ENCODE peak calls at places on chromosomes 13 and 19, in eight cellular contexts. One of them, this sample, is unnamed.

GRCh38 chr13:30736461-30736860 is 1.1 kb downstream of the ALOX5AP start:
- DNase-seq in H1: no peak
- DNase-seq in HepG2: no peak
- DNase-seq in A549: no peak
- DNase-seq in IMR-90: no peak
- DNase-seq in SK-N-SH: no peak
- DNase-seq in WTC11: no peak
- DNase-seq in GM12878: no peak
- DNase-seq in this sample: no peak

GRCh38 chr19:17680235-17680722 is 7.9 kb downstream of the UNC13A start:
- DNase-seq in GM12878: peak; percentile 27
- DNase-seq in IMR-90: peak; percentile 62
- DNase-seq in WTC11: peak; percentile 47
- DNase-seq in H1: no peak
- DNase-seq in A549: peak; percentile 71
- DNase-seq in HepG2: no peak
- DNase-seq in SK-N-SH: no peak
- DNase-seq in this sample: peak; percentile 89

GRCh38 chr13:110546933-110547332 is 14.6 kb downstream of the RAB20 start:
- DNase-seq in HepG2: peak; percentile 80
- DNase-seq in GM12878: no peak
- DNase-seq in A549: peak; percentile 75
- DNase-seq in IMR-90: peak; percentile 89
- DNase-seq in WTC11: no peak
- DNase-seq in H1: no peak
- DNase-seq in SK-N-SH: no peak
- DNase-seq in this sample: no peak

GRCh38 chr13:97627566-97627965 is 193.6 kb downstream of the RAP2A start:
- DNase-seq in IMR-90: peak; percentile 95
- DNase-seq in SK-N-SH: no peak
- DNase-seq in GM12878: no peak
- DNase-seq in WTC11: peak; percentile 26
- DNase-seq in HepG2: peak; percentile 50
- DNase-seq in H1: no peak
- DNase-seq in A549: no peak
- DNase-seq in this sample: peak; percentile 10

GRCh38 chr13:26529441-26529840 is 28.0 kb upstream of the WASF3 start:
- DNase-seq in HepG2: peak; percentile 15
- DNase-seq in SK-N-SH: no peak
- DNase-seq in GM12878: no peak
- DNase-seq in WTC11: peak; percentile 77
- DNase-seq in H1: peak; percentile 43
- DNase-seq in A549: no peak
- DNase-seq in IMR-90: peak; percentile 74
- DNase-seq in this sample: peak; percentile 20

GRCh38 chr13:27449081-27449603 is 1.2 kb downstream of the MTIF3 start:
- DNase-seq in IMR-90: no peak
- DNase-seq in SK-N-SH: peak; percentile 30
- DNase-seq in WTC11: no peak
- DNase-seq in A549: no peak
- DNase-seq in HepG2: no peak
- DNase-seq in GM12878: no peak
- DNase-seq in H1: no peak
- DNase-seq in this sample: peak; percentile 15

GRCh38 chr19:45254044-45254531 is 3.0 kb downstream of the MARK4 start:
- DNase-seq in A549: no peak
- DNase-seq in HepG2: no peak
- DNase-seq in H1: no peak
- DNase-seq in IMR-90: no peak
- DNase-seq in WTC11: peak; percentile 39
- DNase-seq in SK-N-SH: peak; percentile 79
- DNase-seq in GM12878: no peak
- DNase-seq in this sample: peak; percentile 26

GRCh38 chr13:101730420-101731000 is 278.0 kb downstream of the ITGBL1 start:
- DNase-seq in H1: no peak
- DNase-seq in A549: no peak
- DNase-seq in SK-N-SH: no peak
- DNase-seq in WTC11: no peak
- DNase-seq in HepG2: no peak
- DNase-seq in GM12878: no peak
- DNase-seq in IMR-90: no peak
- DNase-seq in this sample: no peak

GRCh38 chr19:14550201-14550754 is 20.9 kb downstream of the TECR start:
- DNase-seq in H1: no peak
- DNase-seq in HepG2: no peak
- DNase-seq in WTC11: no peak
- DNase-seq in SK-N-SH: no peak
- DNase-seq in IMR-90: no peak
- DNase-seq in A549: no peak
- DNase-seq in GM12878: no peak
- DNase-seq in this sample: peak; percentile 62

GRCh38 chr13:113875829-113876228 is 12.0 kb upstream of the GAS6 start:
- DNase-seq in IMR-90: no peak
- DNase-seq in A549: no peak
- DNase-seq in SK-N-SH: no peak
- DNase-seq in GM12878: no peak
- DNase-seq in WTC11: no peak
- DNase-seq in H1: no peak
- DNase-seq in HepG2: no peak
- DNase-seq in this sample: no peak

GRCh38 chr19:14774373-14774772 is 4.0 kb downstream of the ADGRE2 start:
- DNase-seq in IMR-90: no peak
- DNase-seq in H1: no peak
- DNase-seq in WTC11: no peak
- DNase-seq in GM12878: no peak
- DNase-seq in HepG2: no peak
- DNase-seq in A549: no peak
- DNase-seq in SK-N-SH: no peak
- DNase-seq in this sample: no peak

GRCh38 chr13:54287062-54287764 is 1258.6 kb downstream of the OLFM4 start:
- DNase-seq in H1: no peak
- DNase-seq in A549: no peak
- DNase-seq in HepG2: no peak
- DNase-seq in IMR-90: no peak
- DNase-seq in SK-N-SH: no peak
- DNase-seq in GM12878: no peak
- DNase-seq in WTC11: no peak
- DNase-seq in this sample: no peak

GRCh38 chr13:30615851-30616311 is 1.8 kb upstream of the USPL1 start:
- DNase-seq in SK-N-SH: peak; percentile 26
- DNase-seq in IMR-90: peak; percentile 41
- DNase-seq in WTC11: no peak
- DNase-seq in HepG2: peak; percentile 8
- DNase-seq in GM12878: no peak
- DNase-seq in H1: no peak
- DNase-seq in A549: no peak
- DNase-seq in this sample: peak; percentile 12

GRCh38 chr19:49639401-49640112 is 386 bp downstream of the RRAS start:
- DNase-seq in H1: no peak
- DNase-seq in A549: no peak
- DNase-seq in WTC11: no peak
- DNase-seq in SK-N-SH: no peak
- DNase-seq in IMR-90: no peak
- DNase-seq in GM12878: no peak
- DNase-seq in HepG2: no peak
- DNase-seq in this sample: no peak

GRCh38 chr19:52991484-52991883 is 22.2 kb upstream of the ERVV-1 start:
- DNase-seq in SK-N-SH: no peak
- DNase-seq in WTC11: no peak
- DNase-seq in GM12878: no peak
- DNase-seq in HepG2: no peak
- DNase-seq in IMR-90: peak; percentile 37
- DNase-seq in H1: no peak
- DNase-seq in A549: no peak
- DNase-seq in this sample: no peak

GRCh38 chr13:80585531-80585930 is 244.6 kb upstream of the SPRY2 start:
- DNase-seq in H1: no peak
- DNase-seq in A549: no peak
- DNase-seq in GM12878: no peak
- DNase-seq in HepG2: no peak
- DNase-seq in SK-N-SH: no peak
- DNase-seq in WTC11: no peak
- DNase-seq in IMR-90: no peak
- DNase-seq in this sample: no peak

DNA sequence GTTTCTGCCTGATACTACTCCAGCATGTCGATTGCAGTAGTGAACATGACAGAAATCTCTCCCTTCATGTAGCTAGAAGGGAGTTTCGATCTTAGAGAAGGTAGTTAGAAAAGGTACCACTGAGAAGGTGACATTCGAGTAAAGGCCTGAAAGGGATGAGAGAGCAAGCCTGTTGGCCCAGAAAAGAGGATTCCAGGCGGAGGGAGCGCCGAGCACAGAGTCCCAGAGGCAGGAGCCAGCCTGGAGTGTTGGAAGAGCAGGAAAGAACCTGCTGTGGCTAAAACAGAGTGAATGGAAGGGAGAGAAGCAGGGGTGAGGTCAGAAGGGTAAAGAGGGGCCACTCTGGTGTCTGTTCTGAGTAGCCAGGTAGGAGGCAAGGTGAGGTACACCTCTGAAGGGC is 52.5 kb downstream of the GARRE1 start:
- DNase-seq in A549: no peak
- DNase-seq in WTC11: no peak
- DNase-seq in GM12878: no peak
- DNase-seq in HepG2: no peak
- DNase-seq in SK-N-SH: no peak
- DNase-seq in H1: no peak
- DNase-seq in IMR-90: no peak
- DNase-seq in this sample: no peak
- TF ChIP-seq USF2 in A549: no peak
- TF ChIP-seq USF2 in WTC11: no peak
- TF ChIP-seq USF2 in GM12878: no peak
- TF ChIP-seq USF2 in HepG2: no peak
- TF ChIP-seq USF2 in SK-N-SH: no peak
- TF ChIP-seq USF2 in H1: no peak
- TF ChIP-seq USF2 in IMR-90: no peak
- TF ChIP-seq USF2 in this sample: no peak

GRCh38 chr19:470701-471100 is 9.9 kb upstream of the SHC2 start:
- DNase-seq in IMR-90: no peak
- DNase-seq in HepG2: no peak
- DNase-seq in GM12878: no peak
- DNase-seq in A549: no peak
- DNase-seq in H1: no peak
- DNase-seq in WTC11: no peak
- DNase-seq in SK-N-SH: no peak
- DNase-seq in this sample: no peak
- TF ChIP-seq USF2 in IMR-90: no peak
- TF ChIP-seq USF2 in HepG2: no peak
- TF ChIP-seq USF2 in GM12878: no peak
- TF ChIP-seq USF2 in A549: no peak
- TF ChIP-seq USF2 in H1: no peak
- TF ChIP-seq USF2 in WTC11: no peak
- TF ChIP-seq USF2 in SK-N-SH: no peak
- TF ChIP-seq USF2 in this sample: no peak

DNA sequence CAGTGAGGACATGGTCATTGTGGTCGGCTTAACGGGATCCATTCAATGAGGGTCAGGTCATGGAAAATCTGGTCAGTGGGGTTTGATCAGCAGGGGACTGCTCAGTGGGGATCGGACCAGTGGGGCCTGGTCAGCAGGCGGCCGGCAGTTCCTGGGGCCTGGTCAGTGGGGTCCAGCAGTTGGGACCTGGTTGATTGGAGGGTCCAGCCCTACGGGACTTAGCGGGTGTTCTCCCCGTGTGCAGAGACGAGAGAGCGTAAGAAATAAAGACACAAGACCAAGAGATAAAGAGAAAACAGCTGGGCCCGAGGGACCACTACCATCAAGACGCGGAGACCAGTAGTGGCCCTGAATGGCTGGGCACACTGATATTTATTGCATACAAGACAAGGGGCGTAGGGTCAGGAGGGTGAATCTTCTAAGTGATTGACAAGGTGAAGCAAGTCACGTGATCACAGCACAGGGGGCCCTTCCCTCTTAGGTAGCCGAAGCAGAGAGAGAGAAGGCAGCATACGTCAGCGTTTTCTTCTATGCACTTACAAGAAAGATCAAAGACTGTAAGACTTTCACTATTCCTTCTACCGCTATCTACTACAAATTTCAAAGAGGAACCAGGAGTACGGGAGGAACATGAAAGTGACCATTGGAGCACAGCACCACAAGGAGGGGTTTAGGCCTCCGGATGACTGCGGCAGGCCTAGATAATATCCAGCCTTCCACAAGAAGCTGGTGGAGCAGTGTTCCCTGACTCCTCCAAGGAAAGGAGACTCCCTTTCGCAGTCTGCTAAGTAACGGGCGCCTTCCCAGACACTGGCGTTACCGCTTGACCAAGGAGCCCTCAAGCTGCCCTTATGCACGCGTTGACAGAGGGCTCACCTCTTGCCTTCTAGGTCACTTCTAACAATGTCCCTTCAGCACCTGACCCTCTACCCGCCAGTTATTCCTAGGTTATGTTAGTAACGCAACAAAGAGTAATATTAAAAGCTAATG is 62.1 kb upstream of the TPM4 start:
- DNase-seq in A549: no peak
- DNase-seq in HepG2: no peak
- DNase-seq in IMR-90: no peak
- DNase-seq in SK-N-SH: no peak
- DNase-seq in GM12878: no peak
- DNase-seq in H1: no peak
- DNase-seq in WTC11: no peak
- DNase-seq in this sample: no peak
- TF ChIP-seq USF2 in A549: no peak
- TF ChIP-seq USF2 in HepG2: peak; percentile 24
- TF ChIP-seq USF2 in IMR-90: no peak
- TF ChIP-seq USF2 in SK-N-SH: no peak
- TF ChIP-seq USF2 in GM12878: no peak
- TF ChIP-seq USF2 in H1: no peak
- TF ChIP-seq USF2 in WTC11: no peak
- TF ChIP-seq USF2 in this sample: peak; percentile 29

GRCh38 chr19:3322199-3322978 is 44.0 kb upstream of the NFIC start:
- DNase-seq in SK-N-SH: no peak
- DNase-seq in H1: no peak
- DNase-seq in GM12878: no peak
- DNase-seq in HepG2: no peak
- DNase-seq in WTC11: no peak
- DNase-seq in A549: no peak
- DNase-seq in IMR-90: no peak
- DNase-seq in this sample: no peak

GRCh38 chr19:3319643-3320353 is 46.6 kb upstream of the NFIC start:
- DNase-seq in SK-N-SH: peak; percentile 46
- DNase-seq in WTC11: no peak
- DNase-seq in A549: no peak
- DNase-seq in IMR-90: no peak
- DNase-seq in H1: no peak
- DNase-seq in GM12878: no peak
- DNase-seq in HepG2: no peak
- DNase-seq in this sample: no peak

GRCh38 chr19:3321696-3322095 is 44.7 kb upstream of the NFIC start:
- DNase-seq in A549: no peak
- DNase-seq in HepG2: no peak
- DNase-seq in WTC11: no peak
- DNase-seq in IMR-90: no peak
- DNase-seq in GM12878: no peak
- DNase-seq in SK-N-SH: no peak
- DNase-seq in H1: no peak
- DNase-seq in this sample: no peak

GRCh38 chr19:3320354-3320670 is 46.1 kb upstream of the NFIC start:
- DNase-seq in GM12878: no peak
- DNase-seq in SK-N-SH: peak; percentile 46
- DNase-seq in IMR-90: no peak
- DNase-seq in HepG2: no peak
- DNase-seq in A549: no peak
- DNase-seq in WTC11: no peak
- DNase-seq in H1: no peak
- DNase-seq in this sample: no peak

GRCh38 chr19:3320853-3321252 is 45.5 kb upstream of the NFIC start:
- DNase-seq in IMR-90: no peak
- DNase-seq in A549: no peak
- DNase-seq in GM12878: no peak
- DNase-seq in H1: no peak
- DNase-seq in HepG2: no peak
- DNase-seq in WTC11: no peak
- DNase-seq in SK-N-SH: no peak
- DNase-seq in this sample: no peak
- TF ChIP-seq USF2 in IMR-90: no peak
- TF ChIP-seq USF2 in A549: no peak
- TF ChIP-seq USF2 in GM12878: no peak
- TF ChIP-seq USF2 in H1: no peak
- TF ChIP-seq USF2 in HepG2: no peak
- TF ChIP-seq USF2 in WTC11: no peak
- TF ChIP-seq USF2 in SK-N-SH: no peak
- TF ChIP-seq USF2 in this sample: no peak